ENCODE peak calls at places on chromosomes 13 and 19, in ten cellular contexts. One of them, this sample, is unnamed.
A peak's percentile ranks its signal among the peaks of the same experiment; 100 is the strongest.

GRCh38 chr13:73722120-73722519 is 412.1 kb downstream of the KLF12 start:
- DNase-seq in activated naive CD4-positive, alpha-beta T cell treated with anti-CD3 and anti-CD28 coated beads for 36 hours: peak; percentile 35
- DNase-seq in activated naive CD8-positive, alpha-beta T cell treated with anti-CD3 and anti-CD28 coated beads, Interleukin-2, amount 50 U/mL, for 24 hours: no peak
- DNase-seq in NCI-H345: no peak
- DNase-seq in cardiac fibroblast: peak; percentile 41
- DNase-seq in NCI-H1417: peak; percentile 58
- DNase-seq in stimulated activated CD4-positive, alpha-beta T cell treated with anti-CD3 and anti-CD28 coated beads, Interleukin-15, amount 100 ng/mL, for 24 hours: peak; percentile 7
- DNase-seq in posterior cingulate gyrus: no peak
- DNase-seq in CD8-positive, alpha-beta T cell: no peak
- DNase-seq in neuronal stem cell: no peak
- DNase-seq in this sample: no peak

GRCh38 chr13:108270442-108270841 is 924 bp downstream of the TNFSF13B start:
- DNase-seq in NCI-H1417: no peak
- DNase-seq in posterior cingulate gyrus: no peak
- DNase-seq in CD8-positive, alpha-beta T cell: no peak
- DNase-seq in cardiac fibroblast: no peak
- DNase-seq in NCI-H345: no peak
- DNase-seq in stimulated activated CD4-positive, alpha-beta T cell treated with anti-CD3 and anti-CD28 coated beads, Interleukin-15, amount 100 ng/mL, for 24 hours: peak; percentile 2
- DNase-seq in neuronal stem cell: no peak
- DNase-seq in activated naive CD8-positive, alpha-beta T cell treated with anti-CD3 and anti-CD28 coated beads, Interleukin-2, amount 50 U/mL, for 24 hours: peak; percentile 5
- DNase-seq in activated naive CD4-positive, alpha-beta T cell treated with anti-CD3 and anti-CD28 coated beads for 36 hours: peak; percentile 11
- DNase-seq in this sample: no peak

GRCh38 chr13:43786766-43787517 is at the start of gene ENOX1:
- DNase-seq in NCI-H345: peak; percentile 65
- DNase-seq in activated naive CD8-positive, alpha-beta T cell treated with anti-CD3 and anti-CD28 coated beads, Interleukin-2, amount 50 U/mL, for 24 hours: peak; percentile 31
- DNase-seq in posterior cingulate gyrus: peak; percentile 83
- DNase-seq in CD8-positive, alpha-beta T cell: no peak
- DNase-seq in cardiac fibroblast: peak; percentile 86
- DNase-seq in activated naive CD4-positive, alpha-beta T cell treated with anti-CD3 and anti-CD28 coated beads for 36 hours: peak; percentile 50
- DNase-seq in stimulated activated CD4-positive, alpha-beta T cell treated with anti-CD3 and anti-CD28 coated beads, Interleukin-15, amount 100 ng/mL, for 24 hours: peak; percentile 59
- DNase-seq in neuronal stem cell: peak; percentile 64
- DNase-seq in NCI-H1417: peak; percentile 86
- DNase-seq in this sample: no peak

GRCh38 chr13:40187324-40187795 is 479.1 kb downstream of the FOXO1 start:
- DNase-seq in CD8-positive, alpha-beta T cell: peak; percentile 84
- DNase-seq in activated naive CD8-positive, alpha-beta T cell treated with anti-CD3 and anti-CD28 coated beads, Interleukin-2, amount 50 U/mL, for 24 hours: peak; percentile 41
- DNase-seq in activated naive CD4-positive, alpha-beta T cell treated with anti-CD3 and anti-CD28 coated beads for 36 hours: peak; percentile 88
- DNase-seq in NCI-H1417: no peak
- DNase-seq in cardiac fibroblast: no peak
- DNase-seq in posterior cingulate gyrus: no peak
- DNase-seq in neuronal stem cell: no peak
- DNase-seq in NCI-H345: no peak
- DNase-seq in stimulated activated CD4-positive, alpha-beta T cell treated with anti-CD3 and anti-CD28 coated beads, Interleukin-15, amount 100 ng/mL, for 24 hours: peak; percentile 66
- DNase-seq in this sample: no peak

GRCh38 chr19:3851254-3852176 is 17.3 kb downstream of the ZFR2 start:
- DNase-seq in NCI-H1417: no peak
- DNase-seq in activated naive CD8-positive, alpha-beta T cell treated with anti-CD3 and anti-CD28 coated beads, Interleukin-2, amount 50 U/mL, for 24 hours: no peak
- DNase-seq in stimulated activated CD4-positive, alpha-beta T cell treated with anti-CD3 and anti-CD28 coated beads, Interleukin-15, amount 100 ng/mL, for 24 hours: no peak
- DNase-seq in activated naive CD4-positive, alpha-beta T cell treated with anti-CD3 and anti-CD28 coated beads for 36 hours: no peak
- DNase-seq in cardiac fibroblast: no peak
- DNase-seq in CD8-positive, alpha-beta T cell: no peak
- DNase-seq in NCI-H345: no peak
- DNase-seq in neuronal stem cell: no peak
- DNase-seq in posterior cingulate gyrus: no peak
- DNase-seq in this sample: no peak

GRCh38 chr13:51539887-51540286 is 44.4 kb upstream of the WDFY2 start:
- DNase-seq in neuronal stem cell: no peak
- DNase-seq in NCI-H345: no peak
- DNase-seq in activated naive CD8-positive, alpha-beta T cell treated with anti-CD3 and anti-CD28 coated beads, Interleukin-2, amount 50 U/mL, for 24 hours: no peak
- DNase-seq in posterior cingulate gyrus: no peak
- DNase-seq in CD8-positive, alpha-beta T cell: no peak
- DNase-seq in cardiac fibroblast: peak; percentile 49
- DNase-seq in NCI-H1417: no peak
- DNase-seq in activated naive CD4-positive, alpha-beta T cell treated with anti-CD3 and anti-CD28 coated beads for 36 hours: no peak
- DNase-seq in stimulated activated CD4-positive, alpha-beta T cell treated with anti-CD3 and anti-CD28 coated beads, Interleukin-15, amount 100 ng/mL, for 24 hours: no peak
- DNase-seq in this sample: no peak

GRCh38 chr13:99686157-99686572 is 184.9 kb downstream of the TM9SF2 start:
- DNase-seq in activated naive CD4-positive, alpha-beta T cell treated with anti-CD3 and anti-CD28 coated beads for 36 hours: no peak
- DNase-seq in activated naive CD8-positive, alpha-beta T cell treated with anti-CD3 and anti-CD28 coated beads, Interleukin-2, amount 50 U/mL, for 24 hours: no peak
- DNase-seq in posterior cingulate gyrus: no peak
- DNase-seq in stimulated activated CD4-positive, alpha-beta T cell treated with anti-CD3 and anti-CD28 coated beads, Interleukin-15, amount 100 ng/mL, for 24 hours: no peak
- DNase-seq in NCI-H1417: no peak
- DNase-seq in neuronal stem cell: no peak
- DNase-seq in CD8-positive, alpha-beta T cell: no peak
- DNase-seq in cardiac fibroblast: peak; percentile 10
- DNase-seq in NCI-H345: no peak
- DNase-seq in this sample: no peak

GRCh38 chr19:28764066-28764465 is 448.9 kb downstream of the UQCRFS1 start:
- DNase-seq in neuronal stem cell: no peak
- DNase-seq in cardiac fibroblast: no peak
- DNase-seq in NCI-H345: no peak
- DNase-seq in activated naive CD4-positive, alpha-beta T cell treated with anti-CD3 and anti-CD28 coated beads for 36 hours: no peak
- DNase-seq in posterior cingulate gyrus: no peak
- DNase-seq in activated naive CD8-positive, alpha-beta T cell treated with anti-CD3 and anti-CD28 coated beads, Interleukin-2, amount 50 U/mL, for 24 hours: no peak
- DNase-seq in NCI-H1417: no peak
- DNase-seq in stimulated activated CD4-positive, alpha-beta T cell treated with anti-CD3 and anti-CD28 coated beads, Interleukin-15, amount 100 ng/mL, for 24 hours: no peak
- DNase-seq in CD8-positive, alpha-beta T cell: no peak
- DNase-seq in this sample: no peak

GRCh38 chr19:14440049-14440448 is 6.9 kb downstream of the PKN1 start:
- DNase-seq in activated naive CD4-positive, alpha-beta T cell treated with anti-CD3 and anti-CD28 coated beads for 36 hours: peak; percentile 91
- DNase-seq in cardiac fibroblast: peak; percentile 23
- DNase-seq in stimulated activated CD4-positive, alpha-beta T cell treated with anti-CD3 and anti-CD28 coated beads, Interleukin-15, amount 100 ng/mL, for 24 hours: peak; percentile 88
- DNase-seq in posterior cingulate gyrus: no peak
- DNase-seq in NCI-H345: no peak
- DNase-seq in neuronal stem cell: no peak
- DNase-seq in CD8-positive, alpha-beta T cell: peak; percentile 90
- DNase-seq in NCI-H1417: no peak
- DNase-seq in activated naive CD8-positive, alpha-beta T cell treated with anti-CD3 and anti-CD28 coated beads, Interleukin-2, amount 50 U/mL, for 24 hours: peak; percentile 85
- DNase-seq in this sample: no peak

GRCh38 chr13:112928020-112928931 is 40.7 kb upstream of the MCF2L start:
- DNase-seq in stimulated activated CD4-positive, alpha-beta T cell treated with anti-CD3 and anti-CD28 coated beads, Interleukin-15, amount 100 ng/mL, for 24 hours: no peak
- DNase-seq in CD8-positive, alpha-beta T cell: no peak
- DNase-seq in activated naive CD8-positive, alpha-beta T cell treated with anti-CD3 and anti-CD28 coated beads, Interleukin-2, amount 50 U/mL, for 24 hours: no peak
- DNase-seq in activated naive CD4-positive, alpha-beta T cell treated with anti-CD3 and anti-CD28 coated beads for 36 hours: no peak
- DNase-seq in posterior cingulate gyrus: no peak
- DNase-seq in NCI-H345: no peak
- DNase-seq in neuronal stem cell: no peak
- DNase-seq in NCI-H1417: no peak
- DNase-seq in cardiac fibroblast: no peak
- DNase-seq in this sample: no peak

GRCh38 chr19:51422053-51422448 is 4.6 kb upstream of the SIGLEC10 start:
- DNase-seq in activated naive CD4-positive, alpha-beta T cell treated with anti-CD3 and anti-CD28 coated beads for 36 hours: peak; percentile 91
- DNase-seq in cardiac fibroblast: peak; percentile 80
- DNase-seq in NCI-H1417: no peak
- DNase-seq in neuronal stem cell: peak; percentile 88
- DNase-seq in stimulated activated CD4-positive, alpha-beta T cell treated with anti-CD3 and anti-CD28 coated beads, Interleukin-15, amount 100 ng/mL, for 24 hours: peak; percentile 93
- DNase-seq in posterior cingulate gyrus: peak; percentile 49
- DNase-seq in CD8-positive, alpha-beta T cell: peak; percentile 93
- DNase-seq in NCI-H345: no peak
- DNase-seq in activated naive CD8-positive, alpha-beta T cell treated with anti-CD3 and anti-CD28 coated beads, Interleukin-2, amount 50 U/mL, for 24 hours: peak; percentile 98
- DNase-seq in this sample: peak; percentile 33

GRCh38 chr13:111131610-111132009 is 16.5 kb downstream of the ARHGEF7 start:
- DNase-seq in activated naive CD8-positive, alpha-beta T cell treated with anti-CD3 and anti-CD28 coated beads, Interleukin-2, amount 50 U/mL, for 24 hours: no peak
- DNase-seq in stimulated activated CD4-positive, alpha-beta T cell treated with anti-CD3 and anti-CD28 coated beads, Interleukin-15, amount 100 ng/mL, for 24 hours: no peak
- DNase-seq in cardiac fibroblast: no peak
- DNase-seq in activated naive CD4-positive, alpha-beta T cell treated with anti-CD3 and anti-CD28 coated beads for 36 hours: no peak
- DNase-seq in posterior cingulate gyrus: no peak
- DNase-seq in NCI-H1417: no peak
- DNase-seq in neuronal stem cell: no peak
- DNase-seq in NCI-H345: no peak
- DNase-seq in CD8-positive, alpha-beta T cell: no peak
- DNase-seq in this sample: no peak

GRCh38 chr19:17211547-17212446 is 3.4 kb upstream of the USE1 start:
- DNase-seq in CD8-positive, alpha-beta T cell: no peak
- DNase-seq in cardiac fibroblast: no peak
- DNase-seq in NCI-H345: no peak
- DNase-seq in posterior cingulate gyrus: no peak
- DNase-seq in NCI-H1417: no peak
- DNase-seq in stimulated activated CD4-positive, alpha-beta T cell treated with anti-CD3 and anti-CD28 coated beads, Interleukin-15, amount 100 ng/mL, for 24 hours: no peak
- DNase-seq in activated naive CD4-positive, alpha-beta T cell treated with anti-CD3 and anti-CD28 coated beads for 36 hours: no peak
- DNase-seq in neuronal stem cell: no peak
- DNase-seq in activated naive CD8-positive, alpha-beta T cell treated with anti-CD3 and anti-CD28 coated beads, Interleukin-2, amount 50 U/mL, for 24 hours: no peak
- DNase-seq in this sample: no peak

GRCh38 chr13:40433577-40433976 is 232.9 kb downstream of the FOXO1 start:
- DNase-seq in posterior cingulate gyrus: no peak
- DNase-seq in NCI-H345: no peak
- DNase-seq in activated naive CD8-positive, alpha-beta T cell treated with anti-CD3 and anti-CD28 coated beads, Interleukin-2, amount 50 U/mL, for 24 hours: peak; percentile 29
- DNase-seq in stimulated activated CD4-positive, alpha-beta T cell treated with anti-CD3 and anti-CD28 coated beads, Interleukin-15, amount 100 ng/mL, for 24 hours: peak; percentile 49
- DNase-seq in NCI-H1417: no peak
- DNase-seq in CD8-positive, alpha-beta T cell: peak; percentile 70
- DNase-seq in neuronal stem cell: no peak
- DNase-seq in activated naive CD4-positive, alpha-beta T cell treated with anti-CD3 and anti-CD28 coated beads for 36 hours: peak; percentile 64
- DNase-seq in cardiac fibroblast: no peak
- DNase-seq in this sample: no peak

GRCh38 chr13:98547455-98547854 is 29.5 kb downstream of the STK24 start:
- DNase-seq in CD8-positive, alpha-beta T cell: no peak
- DNase-seq in neuronal stem cell: no peak
- DNase-seq in activated naive CD4-positive, alpha-beta T cell treated with anti-CD3 and anti-CD28 coated beads for 36 hours: no peak
- DNase-seq in NCI-H345: no peak
- DNase-seq in posterior cingulate gyrus: no peak
- DNase-seq in cardiac fibroblast: no peak
- DNase-seq in stimulated activated CD4-positive, alpha-beta T cell treated with anti-CD3 and anti-CD28 coated beads, Interleukin-15, amount 100 ng/mL, for 24 hours: no peak
- DNase-seq in activated naive CD8-positive, alpha-beta T cell treated with anti-CD3 and anti-CD28 coated beads, Interleukin-2, amount 50 U/mL, for 24 hours: no peak
- DNase-seq in NCI-H1417: no peak
- DNase-seq in this sample: no peak

GRCh38 chr13:98829541-98829940 is 77.1 kb upstream of the SLC15A1 start:
- DNase-seq in activated naive CD8-positive, alpha-beta T cell treated with anti-CD3 and anti-CD28 coated beads, Interleukin-2, amount 50 U/mL, for 24 hours: no peak
- DNase-seq in stimulated activated CD4-positive, alpha-beta T cell treated with anti-CD3 and anti-CD28 coated beads, Interleukin-15, amount 100 ng/mL, for 24 hours: no peak
- DNase-seq in CD8-positive, alpha-beta T cell: no peak
- DNase-seq in NCI-H345: no peak
- DNase-seq in activated naive CD4-positive, alpha-beta T cell treated with anti-CD3 and anti-CD28 coated beads for 36 hours: no peak
- DNase-seq in neuronal stem cell: no peak
- DNase-seq in posterior cingulate gyrus: no peak
- DNase-seq in cardiac fibroblast: no peak
- DNase-seq in NCI-H1417: no peak
- DNase-seq in this sample: no peak

GRCh38 chr13:37747071-37747612 is 122.4 kb downstream of the TRPC4 start:
- DNase-seq in posterior cingulate gyrus: no peak
- DNase-seq in activated naive CD4-positive, alpha-beta T cell treated with anti-CD3 and anti-CD28 coated beads for 36 hours: no peak
- DNase-seq in stimulated activated CD4-positive, alpha-beta T cell treated with anti-CD3 and anti-CD28 coated beads, Interleukin-15, amount 100 ng/mL, for 24 hours: no peak
- DNase-seq in NCI-H1417: peak; percentile 88
- DNase-seq in activated naive CD8-positive, alpha-beta T cell treated with anti-CD3 and anti-CD28 coated beads, Interleukin-2, amount 50 U/mL, for 24 hours: no peak
- DNase-seq in cardiac fibroblast: peak; percentile 71
- DNase-seq in NCI-H345: no peak
- DNase-seq in neuronal stem cell: no peak
- DNase-seq in CD8-positive, alpha-beta T cell: no peak
- DNase-seq in this sample: peak; percentile 3

This sample was measured in SHP77.